ENCODE peak calls at places on chromosomes 12 and 14, in seven cellular contexts. I is uterus, R is AG08395, H is GM12892, O is neuronal stem cell, Z is retinal pigment epithelial cell, D is BJ. F is an unnamed sample.

GRCh38 chr12:68334136-68334535 is 2.0 kb upstream of the MDM1 start:
- DNase-seq in I (no peak), R (no peak), H (no peak), O (no peak), Z (no peak), D (no peak), F (peak; percentile 41)

GRCh38 chr12:124883263-124883876 is 19.7 kb upstream of the SCARB1 start:
- DNase-seq in I (no peak), R (no peak), H (no peak), O (no peak), Z (no peak), D (no peak), F (no peak)

GRCh38 chr12:12779529-12779928 is 5.9 kb upstream of the APOLD1 start:
- DNase-seq in I (no peak), R (peak; percentile 45), H (no peak), O (no peak), Z (peak; percentile 71), D (no peak), F (peak; percentile 86)

GRCh38 chr12:91778938-91779400 is 366.7 kb downstream of the BTG1 start:
- DNase-seq in I (peak; percentile 59), R (peak; percentile 79), H (peak; percentile 5), O (no peak), Z (peak; percentile 70), D (peak; percentile 76), F (no peak)

GRCh38 chr12:132559652-132560420 is 50.5 kb downstream of the LRCOL1 start:
- DNase-seq in I (no peak), R (peak; percentile 87), H (peak; percentile 63), O (no peak), Z (peak; percentile 11), D (no peak), F (peak; percentile 39)

GRCh38 chr12:96399081-96399918 is 939 bp downstream of the CDK17 start:
- DNase-seq in I (peak; percentile 84), R (peak; percentile 71), H (peak; percentile 50), O (peak; percentile 68), Z (no peak), D (no peak), F (no peak)

GRCh38 chr14:60509438-60510253 is 700 bp downstream of the SIX6 start:
- DNase-seq in I (no peak), R (no peak), H (no peak), O (peak; percentile 41), Z (no peak), D (no peak), F (no peak)

GRCh38 chr12:69987453-69988102 is 162.6 kb downstream of the MYRFL start:
- DNase-seq in I (peak; percentile 33), R (peak; percentile 78), H (no peak), O (no peak), Z (peak; percentile 90), D (peak; percentile 85), F (no peak)

GRCh38 chr12:117438809-117439208 is 77.4 kb upstream of the NOS1 start:
- DNase-seq in I (no peak), R (no peak), H (no peak), O (no peak), Z (no peak), D (no peak), F (no peak)

GRCh38 chr12:42484996-42485395 is 104.5 kb downstream of the PRICKLE1 start:
- DNase-seq in I (no peak), R (no peak), H (no peak), O (no peak), Z (no peak), D (no peak), F (no peak)

GRCh38 chr14:63465347-63465746 is 77.8 kb downstream of the PPP2R5E start:
- DNase-seq in I (no peak), R (no peak), H (no peak), O (no peak), Z (no peak), D (no peak), F (no peak)

GRCh38 chr12:121468451-121468850 is 68.5 kb downstream of the RNF34 start:
- DNase-seq in I (no peak), R (no peak), H (no peak), O (no peak), Z (no peak), D (no peak), F (no peak)

GRCh38 chr14:64549016-64549415 is 745 bp upstream of the PPP1R36 start:
- DNase-seq in I (no peak), R (peak; percentile 31), H (no peak), O (no peak), Z (no peak), D (no peak), F (no peak)

GRCh38 chr12:53982616-53983579 is 2.0 kb upstream of the HOXC10 start:
- DNase-seq in I (no peak), R (no peak), H (no peak), O (no peak), Z (no peak), D (no peak), F (no peak)

GRCh38 chr14:71320734-71321555 is 413.7 kb downstream of the PCNX1 start:
- DNase-seq in I (peak; percentile 53), R (peak; percentile 72), H (peak; percentile 45), O (peak; percentile 66), Z (no peak), D (no peak), F (no peak)